ENCODE peak calls at places on chromosomes 5 and 9, in four cellular contexts. N is K562, Z is GM12891, L is GM12878. I is an unnamed sample.

GRCh38 chr5:132064738-132065331 is 4.4 kb downstream of the IL3 start:
- DNase-seq in N (peak), Z (peak), L (peak), I (peak)

GRCh38 chr5:82314964-82315728 is 37.0 kb upstream of the RPS23 start:
- DNase-seq in N (no peak), Z (no peak), L (no peak), I (peak)

GRCh38 chr9:88534456-88535225 is at the start of gene NXNL2:
- DNase-seq in N (peak), Z (no peak), L (no peak), I (peak)

GRCh38 chr9:96612105-96612965 is 7.3 kb downstream of the CDC14B start:
- DNase-seq in N (no peak), Z (no peak), L (no peak), I (no peak)

GRCh38 chr5:160293386-160293785 is 19.0 kb downstream of the CCNJL start:
- DNase-seq in N (no peak), Z (no peak), L (no peak), I (no peak)

GRCh38 chr9:115118471-115119156 is 657 bp upstream of the TNC start:
- DNase-seq in N (no peak), Z (no peak), L (no peak), I (no peak)

GRCh38 chr5:2695200-2695891 is 56.1 kb downstream of the IRX2 start:
- DNase-seq in N (no peak), Z (no peak), L (no peak), I (no peak)

GRCh38 chr5:33738097-33738496 is 153.7 kb downstream of the ADAMTS12 start:
- DNase-seq in N (no peak), Z (no peak), L (no peak), I (no peak)

GRCh38 chr9:73152953-73153352 is 1.3 kb downstream of the ANXA1 start:
- DNase-seq in N (no peak), Z (peak), L (peak), I (peak)

GRCh38 chr9:27118916-27119315 is 9.9 kb downstream of the TEK start:
- DNase-seq in N (no peak), Z (no peak), L (no peak), I (no peak)

GRCh38 chr9:3858961-3859360 is 333.2 kb upstream of the RFX3 start:
- DNase-seq in N (no peak), Z (no peak), L (no peak), I (no peak)

GRCh38 chr9:137454145-137454505 is 5.0 kb downstream of the NSMF start:
- DNase-seq in N (peak), Z (peak), L (no peak), I (no peak)

GRCh38 chr9:124054671-124055212 is 43.2 kb downstream of the LHX2 start:
- DNase-seq in N (peak), Z (peak), L (peak), I (no peak)

GRCh38 chr9:4287386-4287785 is 12.5 kb downstream of the GLIS3 start:
- DNase-seq in N (no peak), Z (no peak), L (no peak), I (no peak)

GRCh38 chr5:83554686-83555085 is 83.1 kb downstream of the VCAN start:
- DNase-seq in N (no peak), Z (no peak), L (no peak), I (no peak)

GRCh38 chr5:180334176-180334575 is 19.0 kb downstream of the GFPT2 start:
- DNase-seq in N (no peak), Z (no peak), L (no peak), I (no peak)

GRCh38 chr5:67305913-67306710 is 109.5 kb upstream of the CD180 start:
- DNase-seq in N (no peak), Z (no peak), L (peak), I (no peak)

DNA sequence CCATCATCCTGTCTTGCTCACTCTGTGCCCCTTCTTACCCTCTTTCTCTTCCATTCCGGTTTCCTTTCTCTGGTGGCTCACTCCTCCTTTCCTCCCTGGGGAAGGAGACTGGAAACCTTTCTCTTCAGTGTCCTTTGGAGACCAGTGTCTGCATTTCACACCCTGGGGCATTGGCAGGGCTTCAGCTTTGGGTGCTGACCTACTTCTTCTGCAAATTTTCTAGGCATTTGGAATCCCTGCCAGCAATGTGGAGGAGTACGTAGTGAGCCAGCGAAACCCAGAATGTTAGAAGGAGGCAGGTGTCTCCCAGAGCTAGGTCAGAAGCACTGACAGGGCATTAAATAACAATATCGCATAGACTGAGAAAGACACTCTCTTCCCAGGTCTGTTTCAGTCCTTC is 122.2 kb downstream of the SLC28A3 start:
- DNase-seq in N (no peak), Z (no peak), L (no peak), I (no peak)
- TF ChIP-seq SPI1 in N (no peak), Z (no peak), L (no peak), I (no peak)

DNA sequence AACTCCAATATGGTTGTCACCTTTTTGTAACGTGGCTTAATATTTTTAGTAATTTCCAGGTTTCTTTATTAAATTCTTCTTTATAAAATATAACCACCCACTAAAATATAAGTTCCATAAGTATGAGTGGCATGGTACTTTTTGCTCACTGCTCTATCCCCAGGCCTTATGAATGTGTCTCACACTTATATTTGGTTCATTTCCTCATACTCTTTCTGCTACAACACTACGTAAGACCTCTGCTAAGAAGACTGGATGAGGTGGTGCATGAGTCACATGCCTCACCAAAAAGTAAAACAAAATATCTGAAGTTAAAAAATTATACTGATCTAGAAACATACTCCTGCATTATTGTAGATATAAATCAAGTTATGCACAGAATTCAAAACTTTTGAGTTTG is 400.9 kb downstream of the HCN1 start:
- DNase-seq in N (no peak), Z (no peak), L (no peak), I (no peak)
- TF ChIP-seq SPI1 in N (no peak), Z (no peak), L (no peak), I (no peak)

GRCh38 chr5:116739648-116740047 is 165.0 kb upstream of the SEMA6A start:
- DNase-seq in N (no peak), Z (no peak), L (no peak), I (no peak)

GRCh38 chr5:116738270-116738947 is 163.8 kb upstream of the SEMA6A start:
- DNase-seq in N (no peak), Z (no peak), L (no peak), I (no peak)

GRCh38 chr5:116736671-116737070 is 162.0 kb upstream of the SEMA6A start:
- DNase-seq in N (no peak), Z (no peak), L (no peak), I (no peak)

GRCh38 chr5:116740771-116741170 is 166.1 kb upstream of the SEMA6A start:
- DNase-seq in N (no peak), Z (no peak), L (no peak), I (no peak)

GRCh38 chr5:116738948-116739339 is 164.3 kb upstream of the SEMA6A start:
- DNase-seq in N (no peak), Z (no peak), L (no peak), I (no peak)
- TF ChIP-seq SPI1 in N (no peak), Z (no peak), L (no peak), I (no peak)

DNA sequence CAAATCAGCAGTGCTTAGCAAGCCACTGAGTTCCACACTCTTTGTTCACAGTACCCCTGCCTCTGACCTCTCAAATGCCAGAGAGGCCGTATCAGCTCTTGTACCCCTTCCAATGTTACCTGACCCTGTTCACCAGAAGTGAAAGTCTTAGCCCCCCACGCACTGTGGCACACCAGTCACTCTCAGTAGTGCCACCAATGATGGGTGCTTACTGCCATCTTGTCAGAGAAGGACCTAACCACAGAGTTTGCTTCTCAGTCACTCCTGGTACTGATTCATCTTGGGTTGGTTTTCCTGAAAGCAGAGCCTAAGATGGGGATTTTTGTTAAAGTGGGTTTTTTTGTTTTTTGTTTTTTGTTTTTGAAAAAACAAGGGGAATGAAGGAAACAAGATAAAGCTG is 28.8 kb upstream of the PANK3 start:
- DNase-seq in N (no peak), Z (no peak), L (no peak), I (no peak)
- TF ChIP-seq SPI1 in N (no peak), Z (no peak), L (no peak), I (no peak)

GRCh38 chr5:92939428-92939827 is 641.6 kb downstream of the NR2F1-AS1 start:
- DNase-seq in N (no peak), Z (no peak), L (no peak), I (no peak)
- TF ChIP-seq SPI1 in N (no peak), Z (no peak), L (no peak), I (no peak)